ENCODE peak calls at places on chromosome 19, in eight cellular contexts. G is tibial artery; D is upper lobe of left lung; T is mesendoderm; E is skeletal muscle cell; Q is CD4-positive, CD25-positive, alpha-beta regulatory T cell; Z is AG10803; P is choroid plexus epithelial cell. H is an unnamed sample.

GRCh38 chr19:39212377-39212742 is 8.3 kb upstream of the SYCN start:
- DNase-seq in E (no peak), D (peak), G (no peak), P (peak), Q (peak), Z (no peak), T (peak), H (peak)

GRCh38 chr19:8132858-8133458 is 16.4 kb downstream of the FBN3 start:
- DNase-seq in T (no peak), Q (no peak), P (no peak), G (no peak), E (no peak), D (no peak), Z (no peak), H (no peak)

GRCh38 chr19:21082011-21082975 is at the start of gene ZNF714:
- DNase-seq in G (peak), D (peak), E (peak), Z (peak), T (peak), P (peak), Q (peak), H (peak)

GRCh38 chr19:12065100-12065538 is 588 bp downstream of the ZNF844 start:
- DNase-seq in D (peak), E (no peak), Z (peak), P (peak), Q (no peak), T (peak), G (peak), H (no peak)

GRCh38 chr19:46713781-46714522 is 3.0 kb downstream of the PRKD2 start:
- DNase-seq in T (peak), P (peak), Q (peak), G (peak), D (peak), E (no peak), Z (peak), H (peak)

GRCh38 chr19:797528-798414 is 519 bp downstream of the PTBP1 start:
- DNase-seq in E (peak), P (peak), T (peak), G (peak), D (peak), Q (peak), Z (peak), H (peak)

GRCh38 chr19:29539131-29539530 is 13.3 kb downstream of the VSTM2B start:
- DNase-seq in P (no peak), Q (no peak), D (peak), Z (no peak), G (no peak), E (no peak), T (no peak), H (no peak)

GRCh38 chr19:23817519-23817918 is 58.8 kb upstream of the ZNF681 start:
- DNase-seq in G (no peak), Q (peak), Z (no peak), T (peak), P (peak), D (peak), E (no peak), H (no peak)

GRCh38 chr19:2523630-2524311 is 47.8 kb downstream of the GADD45B start:
- DNase-seq in Z (peak), G (no peak), D (no peak), P (peak), Q (no peak), E (no peak), T (peak), H (no peak)

GRCh38 chr19:46133101-46133627 is 8.7 kb upstream of the IGFL3 start:
- DNase-seq in Q (peak), E (peak), P (peak), Z (peak), T (peak), G (peak), D (peak), H (no peak)

GRCh38 chr19:57406516-57407123 is 4.3 kb upstream of the ZNF17 start:
- DNase-seq in P (peak), D (peak), G (no peak), E (no peak), T (peak), Q (peak), Z (peak), H (peak)

GRCh38 chr19:47730910-47731309 is 14.4 kb upstream of the NOP53 start:
- DNase-seq in Q (no peak), Z (no peak), E (no peak), T (no peak), P (no peak), G (no peak), D (no peak), H (no peak)

GRCh38 chr19:45507864-45508680 is 793 bp downstream of the VASP start:
- DNase-seq in D (peak), Q (peak), Z (no peak), T (peak), G (no peak), P (no peak), E (no peak), H (no peak)

GRCh38 chr19:31676271-31677004 is 327.2 kb upstream of the TSHZ3 start:
- DNase-seq in P (no peak), Z (no peak), T (peak), Q (no peak), D (no peak), E (no peak), G (no peak), H (no peak)

GRCh38 chr19:45876411-45877197 is 9.3 kb downstream of the IRF2BP1 start:
- DNase-seq in T (peak), D (peak), P (no peak), E (no peak), G (peak), Z (peak), Q (peak), H (no peak)

GRCh38 chr19:42233106-42233505 is 9.3 kb downstream of the GSK3A start:
- DNase-seq in Z (no peak), Q (no peak), G (no peak), D (no peak), T (no peak), P (no peak), E (no peak), H (no peak)

GRCh38 chr19:2634960-2635359 is 67.5 kb downstream of the GNG7 start:
- DNase-seq in D (no peak), T (no peak), Z (no peak), G (no peak), E (no peak), Q (no peak), P (no peak), H (no peak)

GRCh38 chr19:54473983-54474382 is 887 bp upstream of the CDC42EP5 start:
- DNase-seq in T (no peak), Z (no peak), D (no peak), P (no peak), E (no peak), G (no peak), Q (no peak), H (no peak)

GRCh38 chr19:54470276-54470887 is 2.7 kb downstream of the CDC42EP5 start:
- DNase-seq in P (no peak), D (no peak), G (no peak), Q (no peak), T (no peak), E (no peak), Z (no peak), H (no peak)

GRCh38 chr19:54470991-54471782 is 1.9 kb downstream of the CDC42EP5 start:
- DNase-seq in P (no peak), Q (no peak), Z (no peak), G (no peak), D (peak), T (no peak), E (no peak), H (no peak)

GRCh38 chr19:54475706-54476105 is 2.6 kb upstream of the CDC42EP5 start:
- DNase-seq in D (no peak), E (no peak), P (no peak), T (no peak), G (no peak), Q (no peak), Z (no peak), H (no peak)

GRCh38 chr19:54473071-54473941 is at the start of gene CDC42EP5:
- DNase-seq in E (peak), T (no peak), D (peak), G (peak), Q (no peak), Z (peak), P (peak), H (no peak)
- H3K4me3 ChIP-seq in E (peak), T (no peak), D (peak), G (peak), Q (no peak), Z (peak), P (peak), H (no peak)

GRCh38 chr19:15372470-15372869 is 7.1 kb downstream of the AKAP8 start:
- DNase-seq in G (no peak), T (no peak), P (no peak), E (no peak), D (no peak), Q (no peak), Z (no peak), H (no peak)

GRCh38 chr19:15372891-15373301 is 6.7 kb downstream of the AKAP8 start:
- DNase-seq in Z (no peak), T (no peak), P (no peak), E (no peak), D (no peak), Q (no peak), G (no peak), H (no peak)

GRCh38 chr19:15373644-15374043 is 5.9 kb downstream of the AKAP8 start:
- DNase-seq in T (no peak), E (no peak), Q (no peak), D (no peak), P (no peak), G (no peak), Z (no peak), H (no peak)

GRCh38 chr19:15374796-15375440 is 4.7 kb downstream of the AKAP8 start:
- DNase-seq in T (no peak), Q (no peak), Z (no peak), G (peak), D (no peak), E (no peak), P (no peak), H (no peak)

GRCh38 chr19:15374105-15374651 is 5.4 kb downstream of the AKAP8 start:
- DNase-seq in P (no peak), T (no peak), G (no peak), D (no peak), Z (no peak), Q (no peak), E (no peak), H (no peak)
- H3K4me3 ChIP-seq in P (no peak), T (no peak), G (no peak), D (no peak), Z (no peak), Q (no peak), E (no peak), H (no peak)

GRCh38 chr19:43638991-43639494 is 607 bp downstream of the CADM4 start:
- DNase-seq in G (no peak), T (no peak), Z (no peak), E (no peak), P (no peak), Q (no peak), D (no peak), H (no peak)
- H3K4me3 ChIP-seq in G (peak), T (peak), Z (no peak), E (peak), P (peak), Q (no peak), D (peak), H (no peak)

GRCh38 chr19:18420931-18421330 is 1.7 kb downstream of the SSBP4 start:
- DNase-seq in Z (no peak), E (no peak), T (no peak), D (no peak), Q (no peak), G (no peak), P (no peak), H (no peak)
- H3K4me3 ChIP-seq in Z (peak), E (peak), T (no peak), D (no peak), Q (peak), G (no peak), P (peak), H (peak)

GRCh38 chr19:4640247-4641000 is 1.1 kb downstream of the TNFAIP8L1 start:
- DNase-seq in Q (peak), Z (no peak), D (no peak), E (no peak), T (no peak), G (no peak), P (no peak), H (no peak)
- H3K4me3 ChIP-seq in Q (peak), Z (peak), D (peak), E (peak), T (no peak), G (peak), P (peak), H (peak)

GRCh38 chr19:18791315-18791678 is 192 bp upstream of the COMP start:
- DNase-seq in Q (no peak), T (no peak), D (no peak), P (no peak), G (no peak), E (no peak), Z (no peak), H (no peak)
- H3K4me3 ChIP-seq in Q (no peak), T (no peak), D (no peak), P (no peak), G (peak), E (no peak), Z (no peak), H (no peak)

DNA sequence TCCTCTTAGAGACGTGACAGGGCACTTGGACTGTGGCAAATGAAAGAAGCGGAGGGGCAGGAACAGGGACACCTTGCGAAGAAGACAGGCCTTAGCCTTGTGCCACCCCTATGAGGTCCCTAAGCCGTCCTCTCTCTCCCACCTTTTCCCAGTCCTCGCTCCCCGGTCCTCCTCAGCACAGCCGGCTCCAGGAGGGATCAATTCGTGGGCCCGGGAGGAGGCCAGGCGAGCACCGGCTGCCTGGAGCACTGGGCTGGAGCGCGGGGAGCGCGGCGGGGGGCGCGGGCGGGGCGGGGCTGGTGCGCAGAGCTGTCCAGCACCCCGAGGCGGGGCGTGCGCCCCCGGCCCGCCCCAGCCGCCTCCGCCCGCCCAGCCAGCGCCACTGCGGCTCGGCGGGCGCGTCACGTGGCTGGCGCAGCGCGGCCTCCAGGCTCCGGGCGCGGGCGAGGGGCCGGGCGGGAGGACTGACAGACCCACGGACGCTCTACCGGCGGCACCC is at the start of gene LRP3:
- DNase-seq in G (no peak), D (peak), P (peak), E (no peak), Q (no peak), Z (peak), T (peak), H (no peak)
- H3K4me3 ChIP-seq in G (peak), D (peak), P (peak), E (peak), Q (no peak), Z (peak), T (peak), H (no peak)